ENCODE peak calls at places on chromosomes 6 and 20, in five cellular contexts. N is NCI-H345, U is non-pigmented ciliary epithelial cell, X is GM20000, Q is B cell. E is an unnamed sample.

GRCh38 chr6:147787407-147787806 is 278.9 kb downstream of the SAMD5 start:
- DNase-seq in N (no peak), U (no peak), X (no peak), Q (no peak), E (no peak)

GRCh38 chr6:122050226-122050755 is 349.2 kb upstream of the HSF2 start:
- DNase-seq in N (no peak), U (no peak), X (no peak), Q (no peak), E (no peak)

GRCh38 chr6:41901882-41902519 is 6.8 kb upstream of the USP49 start:
- DNase-seq in N (no peak), U (no peak), X (peak; percentile 33), Q (peak; percentile 19), E (no peak)

GRCh38 chr6:28789553-28790083 is 134.2 kb downstream of the TRIM27 start:
- DNase-seq in N (no peak), U (peak; percentile 15), X (peak; percentile 23), Q (no peak), E (no peak)

GRCh38 chr20:430091-430999 is 22.2 kb downstream of the RBCK1 start:
- DNase-seq in N (no peak), U (no peak), X (no peak), Q (no peak), E (no peak)

GRCh38 chr20:25346349-25346748 is 44.3 kb downstream of the ABHD12 start:
- DNase-seq in N (no peak), U (no peak), X (no peak), Q (no peak), E (no peak)

GRCh38 chr6:96469312-96469711 is 52.3 kb upstream of the UFL1 start:
- DNase-seq in N (no peak), U (no peak), X (no peak), Q (no peak), E (no peak)

GRCh38 chr20:49700411-49701185 is 13.1 kb downstream of the B4GALT5 start:
- DNase-seq in N (no peak), U (no peak), X (no peak), Q (no peak), E (no peak)

GRCh38 chr6:127761084-127761483 is 139.8 kb downstream of the THEMIS start:
- DNase-seq in N (no peak), U (no peak), X (no peak), Q (no peak), E (no peak)

GRCh38 chr6:68778356-68779020 is 143.4 kb downstream of the ADGRB3 start:
- DNase-seq in N (peak; percentile 67), U (peak; percentile 28), X (peak; percentile 13), Q (no peak), E (no peak)

GRCh38 chr20:60206259-60206658 is 248.0 kb downstream of the CDH26 start:
- DNase-seq in N (no peak), U (peak; percentile 43), X (peak; percentile 13), Q (no peak), E (no peak)

GRCh38 chr6:23173231-23173630 is 603.9 kb downstream of the HDGFL1 start:
- DNase-seq in N (no peak), U (no peak), X (no peak), Q (no peak), E (no peak)

GRCh38 chr6:15855311-15855710 is 192.5 kb upstream of the DTNBP1 start:
- DNase-seq in N (no peak), U (no peak), X (no peak), Q (no peak), E (no peak)

GRCh38 chr20:48467622-48468021 is 360.2 kb downstream of the PREX1 start:
- DNase-seq in N (no peak), U (no peak), X (peak; percentile 60), Q (no peak), E (no peak)

GRCh38 chr6:16639689-16640480 is 121.4 kb downstream of the ATXN1 start:
- DNase-seq in N (no peak), U (peak; percentile 58), X (no peak), Q (no peak), E (peak; percentile 72)

GRCh38 chr6:17343215-17343614 is 50.2 kb upstream of the CAP2 start:
- DNase-seq in N (no peak), U (no peak), X (no peak), Q (no peak), E (no peak)

GRCh38 chr20:8414611-8415274 is 282.7 kb downstream of the PLCB1 start:
- DNase-seq in N (peak; percentile 92), U (peak; percentile 22), X (no peak), Q (no peak), E (peak; percentile 45)

GRCh38 chr6:82959385-82959941 is 106.2 kb downstream of the UBE3D start:
- DNase-seq in N (no peak), U (no peak), X (no peak), Q (no peak), E (peak; percentile 39)

GRCh38 chr6:125120054-125120590 is 33.5 kb upstream of the TPD52L1 start:
- DNase-seq in N (no peak), U (no peak), X (no peak), Q (no peak), E (no peak)

GRCh38 chr20:13654463-13655023 is 15.8 kb upstream of the TASP1 start:
- DNase-seq in N (no peak), U (no peak), X (no peak), Q (no peak), E (no peak)

GRCh38 chr6:160238786-160239751 is 19.6 kb downstream of the SLC22A2 start:
- DNase-seq in N (no peak), U (no peak), X (no peak), Q (no peak), E (no peak)

GRCh38 chr6:149473080-149474052 is 11.4 kb downstream of the ZC3H12D start:
- DNase-seq in N (peak; percentile 69), U (no peak), X (no peak), Q (no peak), E (no peak)

GRCh38 chr20:53399131-53399530 is 194.5 kb downstream of the ZNF217 start:
- DNase-seq in N (no peak), U (no peak), X (no peak), Q (no peak), E (no peak)

GRCh38 chr6:39929733-39930461 is 4.4 kb downstream of the MOCS1 start:
- DNase-seq in N (no peak), U (no peak), X (no peak), Q (no peak), E (peak; percentile 52)

GRCh38 chr6:142874676-142875075 is 70.3 kb downstream of the HIVEP2 start:
- DNase-seq in N (no peak), U (no peak), X (no peak), Q (no peak), E (no peak)

GRCh38 chr6:134750669-134751068 is 199.2 kb downstream of the ALDH8A1 start:
- DNase-seq in N (peak; percentile 21), U (no peak), X (no peak), Q (no peak), E (peak; percentile 63)

GRCh38 chr6:22271044-22271443 is 25.8 kb downstream of the PRL start:
- DNase-seq in N (no peak), U (no peak), X (peak; percentile 50), Q (no peak), E (no peak)

GRCh38 chr6:112563368-112563767 is 216.2 kb downstream of the RFPL4B start:
- DNase-seq in N (no peak), U (peak; percentile 68), X (no peak), Q (no peak), E (no peak)

GRCh38 chr6:142846883-142847287 is 98.1 kb downstream of the HIVEP2 start:
- DNase-seq in N (no peak), U (peak; percentile 97), X (no peak), Q (no peak), E (peak; percentile 67)

GRCh38 chr6:7879043-7879442 is 31.5 kb downstream of the TXNDC5 start:
- DNase-seq in N (no peak), U (no peak), X (no peak), Q (no peak), E (no peak)

E was measured in BJ.